ENCODE peak calls at places on chromosomes 12 and 14, in four cellular contexts. T is lower leg skin, C is body of pancreas, W is heart left ventricle. A is an unnamed sample.

GRCh38 chr12:128381537-128381936 is 114.6 kb downstream of the TMEM132C start:
- DNase-seq in T (no peak), C (no peak), W (no peak), A (no peak)

GRCh38 chr12:25236626-25237025 is 14.1 kb downstream of the KRAS start:
- DNase-seq in T (no peak), C (no peak), W (no peak), A (no peak)

GRCh38 chr12:75959506-75959905 is 72.1 kb downstream of the PHLDA1 start:
- DNase-seq in T (no peak), C (no peak), W (no peak), A (no peak)

GRCh38 chr14:32072701-32073100 is 4.4 kb upstream of the ARHGAP5 start:
- DNase-seq in T (no peak), C (no peak), W (no peak), A (no peak)

GRCh38 chr14:89792489-89793366 is 161.8 kb downstream of the EFCAB11 start:
- DNase-seq in T (peak; percentile 71), C (no peak), W (no peak), A (no peak)

GRCh38 chr12:91513354-91513753 is 330.7 kb upstream of the DCN start:
- DNase-seq in T (no peak), C (no peak), W (no peak), A (no peak)

GRCh38 chr14:51848120-51848519 is 12.3 kb upstream of the GNG2 start:
- DNase-seq in T (no peak), C (no peak), W (no peak), A (no peak)

GRCh38 chr14:33393155-33393894 is 454.6 kb downstream of the NPAS3 start:
- DNase-seq in T (no peak), C (no peak), W (no peak), A (no peak)

GRCh38 chr14:85558505-85558904 is 28.6 kb downstream of the FLRT2 start:
- DNase-seq in T (no peak), C (no peak), W (no peak), A (no peak)

GRCh38 chr12:53231859-53232640 is at the start of gene RARG:
- DNase-seq in T (no peak), C (peak; percentile 68), W (no peak), A (no peak)

GRCh38 chr12:54033106-54033979 is 493 bp downstream of the HOXC5 start:
- DNase-seq in T (no peak), C (no peak), W (no peak), A (no peak)

DNA sequence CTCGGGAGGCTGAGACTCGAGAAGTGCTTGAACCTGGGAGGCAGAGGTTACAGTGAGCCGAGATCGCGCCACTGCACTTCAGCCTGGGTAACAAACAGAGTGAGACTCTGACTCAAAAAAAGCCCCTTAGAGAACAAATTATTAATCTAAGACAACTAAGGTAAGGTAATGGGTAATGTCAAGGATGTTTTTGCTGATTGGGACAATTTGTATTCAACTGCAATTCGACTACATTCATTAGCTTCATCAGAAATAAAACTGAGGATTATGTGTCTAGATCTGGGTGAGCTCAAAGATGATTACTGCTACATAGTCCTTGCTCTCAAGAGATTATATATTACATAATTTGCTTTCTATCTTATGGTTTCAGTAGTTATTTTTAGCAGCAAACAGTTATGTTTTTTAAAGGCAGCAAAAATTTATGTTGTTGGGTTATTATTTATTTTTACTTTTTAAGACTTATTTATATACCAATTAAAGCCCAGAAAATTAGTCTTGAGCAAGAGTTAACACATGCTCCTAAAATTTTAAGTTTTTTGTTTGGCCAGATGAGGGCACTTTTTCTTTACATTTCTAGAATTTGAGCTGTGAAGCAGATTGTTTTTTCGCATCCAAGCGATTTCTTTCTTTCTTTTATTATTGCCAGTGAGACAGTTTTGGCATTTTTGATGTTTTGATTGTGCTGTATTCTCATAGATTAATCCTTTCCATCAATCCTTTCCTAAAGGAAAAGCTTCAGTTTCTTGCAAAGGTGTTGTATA is 52.3 kb downstream of the PLEKHA5 start:
- DNase-seq in T (no peak), C (no peak), W (no peak), A (no peak)
- TF ChIP-seq CTCF in T (no peak), C (peak; percentile 4), W (no peak), A (peak; percentile 27)

GRCh38 chr12:94429633-94430032 is 30.0 kb downstream of the CEP83 start:
- DNase-seq in T (no peak), C (no peak), W (no peak), A (no peak)
- TF ChIP-seq CTCF in T (no peak), C (no peak), W (no peak), A (no peak)

DNA sequence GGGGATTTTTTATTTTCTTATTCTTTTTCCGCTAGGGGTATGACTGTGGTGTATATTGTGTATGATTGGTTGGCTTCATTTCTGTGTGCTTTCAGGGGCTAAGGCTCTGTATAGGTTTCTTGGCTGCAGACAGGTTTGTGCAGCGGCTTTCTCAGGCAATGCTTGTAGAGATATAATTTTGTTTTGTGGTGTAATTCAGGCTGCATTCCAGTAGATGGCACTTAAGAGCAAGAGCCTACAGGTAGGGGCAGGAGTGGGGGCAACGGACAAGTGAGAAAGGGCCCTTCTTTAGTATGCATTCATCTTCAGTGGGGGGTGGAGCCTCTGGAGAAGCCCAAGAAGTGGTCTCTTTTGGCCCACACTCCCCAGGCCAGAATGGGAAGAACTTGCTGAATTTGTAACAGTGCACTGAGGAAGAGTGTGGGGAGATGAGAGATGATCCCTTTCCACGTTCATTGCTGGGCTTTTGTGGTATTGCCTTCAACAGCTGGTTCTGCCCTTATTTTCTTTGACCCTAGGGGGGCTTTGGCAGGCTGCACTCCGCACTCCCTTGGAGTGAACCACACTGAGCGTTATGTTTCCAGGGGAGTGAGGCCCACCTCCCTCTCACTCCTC is 78.6 kb downstream of the IFNG-AS1 start:
- DNase-seq in T (no peak), C (no peak), W (no peak), A (no peak)
- TF ChIP-seq CTCF in T (no peak), C (no peak), W (no peak), A (peak; percentile 21)

DNA sequence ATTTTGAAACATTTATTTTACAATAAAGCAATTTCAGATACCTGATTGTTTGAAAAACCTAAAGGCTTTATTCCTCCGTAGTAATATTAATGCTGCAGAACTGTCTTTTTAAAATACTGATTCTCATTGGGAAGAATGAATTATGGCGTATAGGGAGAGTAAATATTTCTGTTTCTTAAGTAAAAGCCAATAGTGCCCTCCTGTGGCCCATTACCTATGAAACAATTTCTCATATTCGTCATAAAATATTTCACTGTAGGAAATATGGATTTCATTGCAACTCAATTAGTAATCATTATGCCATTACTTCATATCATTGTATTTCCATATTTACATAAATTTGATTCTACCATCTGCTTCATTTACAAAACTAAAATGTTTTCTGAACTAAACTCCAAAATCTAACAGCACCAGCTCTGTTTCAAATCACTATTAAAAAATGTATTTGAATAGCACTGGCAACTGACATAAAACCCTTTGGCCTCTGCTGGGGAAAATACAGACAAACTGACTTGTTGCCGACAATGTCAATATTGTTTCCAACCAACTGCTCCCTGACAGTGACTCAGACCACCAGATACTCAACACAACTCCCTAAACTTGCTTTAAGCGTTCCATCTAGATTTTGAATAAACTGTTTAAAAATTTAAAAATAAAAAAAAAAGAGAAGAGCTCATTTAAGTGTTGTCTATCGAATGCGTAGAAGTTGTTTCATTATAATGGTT is 290.3 kb downstream of the NAV3 start:
- DNase-seq in T (no peak), C (no peak), W (no peak), A (no peak)
- TF ChIP-seq CTCF in T (no peak), C (no peak), W (no peak), A (peak; percentile 56)

DNA sequence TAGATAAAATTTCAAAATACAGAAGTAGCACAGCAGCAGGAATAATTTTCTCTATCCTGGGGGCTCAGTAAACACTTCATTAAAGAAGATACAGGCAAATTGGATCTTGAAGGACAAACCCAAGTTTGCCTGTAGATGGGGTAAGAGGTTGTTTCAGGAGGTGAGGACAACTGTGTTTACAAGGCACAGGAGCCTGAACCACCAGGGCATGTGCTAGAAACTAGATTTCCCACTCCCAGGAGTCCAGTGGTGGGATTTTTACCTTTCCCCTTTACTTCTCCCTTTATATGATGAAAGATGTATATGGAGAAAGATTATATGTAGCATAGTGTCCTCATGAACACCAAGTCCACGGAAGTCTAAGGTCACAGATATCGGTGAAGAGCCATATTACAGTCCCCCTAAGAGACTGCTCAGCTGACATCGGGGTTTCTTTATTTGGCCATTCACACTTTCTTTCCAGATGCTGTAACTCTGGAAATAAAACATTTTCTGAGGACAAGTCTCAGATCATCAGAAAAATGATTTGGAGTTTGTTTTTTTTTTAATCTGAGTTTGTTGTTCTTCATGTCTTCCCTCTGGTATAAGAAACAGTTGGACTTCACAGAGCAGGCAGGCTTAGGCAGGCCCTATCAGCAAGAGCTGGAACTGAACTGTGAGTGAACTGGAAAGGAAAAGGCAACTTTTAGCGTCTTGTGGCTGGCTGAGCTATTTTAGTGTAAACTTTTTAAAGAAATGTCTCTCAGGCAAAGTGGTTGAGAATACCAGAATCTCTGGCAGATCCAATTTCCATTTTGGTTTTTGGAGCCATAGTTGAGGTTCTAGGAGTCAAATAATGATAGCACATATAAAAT is 8.0 kb upstream of the EVL start:
- DNase-seq in T (no peak), C (no peak), W (no peak), A (no peak)
- TF ChIP-seq CTCF in T (no peak), C (peak; percentile 23), W (no peak), A (no peak)

GRCh38 chr12:56589783-56590182 is 40.3 kb downstream of the BAZ2A start:
- DNase-seq in T (no peak), C (no peak), W (no peak), A (no peak)

GRCh38 chr12:56591111-56591510 is 39.0 kb downstream of the BAZ2A start:
- DNase-seq in T (no peak), C (no peak), W (no peak), A (no peak)

GRCh38 chr12:56591961-56592360 is 38.2 kb downstream of the BAZ2A start:
- DNase-seq in T (no peak), C (no peak), W (no peak), A (no peak)

GRCh38 chr12:56593909-56594621 is 36.1 kb downstream of the BAZ2A start:
- DNase-seq in T (peak; percentile 33), C (peak; percentile 43), W (no peak), A (peak; percentile 62)

DNA sequence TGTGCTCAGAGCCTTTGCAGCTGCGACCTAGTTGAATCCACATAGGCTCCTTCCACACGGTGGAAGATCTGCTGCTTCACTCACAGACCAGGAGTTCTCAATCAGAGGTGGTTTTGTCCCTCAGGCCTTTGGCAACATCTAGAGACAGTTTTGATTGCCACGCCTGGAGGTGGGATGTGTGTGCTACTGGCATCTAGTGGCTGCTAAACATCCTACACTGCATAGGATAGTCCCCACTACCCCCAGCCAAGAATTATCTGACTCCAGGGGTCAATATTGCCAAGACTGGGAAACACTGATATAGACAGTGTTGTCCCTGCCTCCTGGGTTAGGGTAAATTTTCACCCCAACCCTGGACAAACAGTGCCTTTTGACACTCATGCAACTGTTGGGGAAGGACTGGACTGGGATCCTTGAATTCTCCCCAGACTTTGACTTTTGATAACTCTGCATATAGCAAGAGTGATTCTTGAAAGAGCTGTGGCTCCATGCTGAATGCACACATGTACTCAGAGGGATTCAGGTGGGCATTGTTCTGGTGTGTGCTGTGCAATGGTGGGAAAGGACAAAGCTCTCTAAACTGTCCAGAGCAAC is 39.8 kb downstream of the BAZ2A start:
- DNase-seq in T (no peak), C (no peak), W (no peak), A (no peak)
- TF ChIP-seq CTCF in T (no peak), C (peak; percentile 22), W (no peak), A (peak; percentile 38)

GRCh38 chr12:6534914-6535696 is 788 bp downstream of the GAPDH start:
- DNase-seq in T (peak; percentile 82), C (peak; percentile 79), W (peak; percentile 88), A (no peak)

GRCh38 chr12:6534158-6534913 is at the start of gene GAPDH:
- DNase-seq in T (peak; percentile 86), C (peak; percentile 92), W (peak; percentile 95), A (peak; percentile 93)

GRCh38 chr12:6535960-6536847 is 1.9 kb downstream of the GAPDH start:
- DNase-seq in T (no peak), C (no peak), W (no peak), A (no peak)

GRCh38 chr12:6536894-6537579 is 2.7 kb downstream of the GAPDH start:
- DNase-seq in T (no peak), C (no peak), W (no peak), A (no peak)

GRCh38 chr12:6535697-6535946 is 1.3 kb downstream of the GAPDH start:
- DNase-seq in T (no peak), C (no peak), W (no peak), A (no peak)
- TF ChIP-seq CTCF in T (no peak), C (no peak), W (no peak), A (no peak)